ENCODE peak calls at places on chromosomes 5 and 9, in seven cellular contexts. H is activated T-cell treated with anti-CD3 and anti-CD28 coated beads, Interleukin-2, amount 50 U/mL, for 72 hours; A is tibial nerve; X is foreskin keratinocyte; P is activated naive CD8-positive, alpha-beta T cell treated with anti-CD3 and anti-CD28 coated beads, Interleukin-2, amount 50 U/mL, for 24 hours; I is cardiac fibroblast; G is neural progenitor cell. Q is an unnamed sample.

GRCh38 chr5:36841657-36842056 is 34.9 kb upstream of the NIPBL start:
- DNase-seq in H (no peak), A (no peak), X (no peak), P (no peak), I (no peak), G (no peak), Q (no peak)

GRCh38 chr9:138053996-138054752 is 176.6 kb downstream of the CACNA1B start:
- DNase-seq in H (no peak), A (no peak), X (no peak), P (no peak), I (no peak), G (no peak), Q (no peak)

GRCh38 chr5:167160388-167160787 is 1131.1 kb upstream of the WWC1 start:
- DNase-seq in H (no peak), A (no peak), X (no peak), P (no peak), I (no peak), G (no peak), Q (no peak)

GRCh38 chr5:129460121-129460950 is at the start of gene ADAMTS19:
- DNase-seq in H (peak), A (no peak), X (peak), P (peak), I (peak), G (peak), Q (peak)

GRCh38 chr5:143582869-143583268 is 179.4 kb upstream of the NR3C1 start:
- DNase-seq in H (no peak), A (no peak), X (no peak), P (no peak), I (peak), G (no peak), Q (no peak)

GRCh38 chr9:135884328-135885035 is 22.9 kb downstream of the CAMSAP1 start:
- DNase-seq in H (no peak), A (no peak), X (no peak), P (no peak), I (peak), G (no peak), Q (no peak)

GRCh38 chr9:92761686-92762085 is 2.9 kb downstream of the BICD2 start:
- DNase-seq in H (no peak), A (no peak), X (no peak), P (no peak), I (no peak), G (no peak), Q (no peak)

GRCh38 chr5:139822553-139823425 is 27.2 kb downstream of the PSD2 start:
- DNase-seq in H (no peak), A (no peak), X (no peak), P (no peak), I (no peak), G (no peak), Q (no peak)

GRCh38 chr9:110538169-110538568 is 41.4 kb downstream of the SVEP1 start:
- DNase-seq in H (no peak), A (no peak), X (peak), P (no peak), I (peak), G (no peak), Q (no peak)

GRCh38 chr9:90966475-90967150 is 165.0 kb downstream of the SYK start:
- DNase-seq in H (peak), A (no peak), X (peak), P (peak), I (peak), G (no peak), Q (no peak)

GRCh38 chr9:88418025-88418424 is 29.8 kb downstream of the SPIN1 start:
- DNase-seq in H (no peak), A (no peak), X (no peak), P (no peak), I (no peak), G (no peak), Q (no peak)

GRCh38 chr9:129027685-129028191 is 393 bp downstream of the SH3GLB2 start:
- DNase-seq in H (peak), A (no peak), X (no peak), P (no peak), I (no peak), G (no peak), Q (peak)

GRCh38 chr9:90032296-90033029 is 427.7 kb downstream of the GADD45G start:
- DNase-seq in H (no peak), A (no peak), X (no peak), P (no peak), I (no peak), G (no peak), Q (no peak)

GRCh38 chr5:9324348-9325056 is 221.4 kb downstream of the SEMA5A start:
- DNase-seq in H (no peak), A (no peak), X (no peak), P (no peak), I (no peak), G (no peak), Q (no peak)

GRCh38 chr5:180611140-180611850 is 20.0 kb upstream of the SCGB3A1 start:
- DNase-seq in H (no peak), A (no peak), X (no peak), P (no peak), I (no peak), G (peak), Q (no peak)

Q was measured in iPS-NIHi11.